ENCODE peak calls at places on chromosome 2, in six cellular contexts. R, P, S, Y, E and I are unnamed samples.

GRCh38 chr2:218400167-218400929 is 680 bp downstream of the CTDSP1 start:
- DNase-seq in R (no peak), P (no peak), Y (peak; percentile 82), E (no peak), S (no peak), I (peak; percentile 77)

GRCh38 chr2:161250864-161251436 is 57.3 kb upstream of the PSMD14 start:
- DNase-seq in S (peak; percentile 12), R (no peak), E (no peak), P (peak; percentile 62), Y (no peak), I (no peak)

GRCh38 chr2:53247986-53248735 is 519.4 kb upstream of the CHAC2 start:
- DNase-seq in S (no peak), P (no peak), E (no peak), Y (no peak), R (no peak), I (no peak)

GRCh38 chr2:12765203-12765602 is 48.5 kb downstream of the TRIB2 start:
- DNase-seq in S (no peak), R (no peak), P (no peak), Y (no peak), E (no peak), I (no peak)

GRCh38 chr2:207594731-207595130 is 30.5 kb downstream of the METTL21A start:
- DNase-seq in E (no peak), S (no peak), P (no peak), Y (no peak), R (no peak), I (no peak)

GRCh38 chr2:79855264-79856006 is 342.6 kb downstream of the CTNNA2 start:
- DNase-seq in Y (no peak), R (no peak), P (no peak), E (no peak), S (no peak), I (no peak)

GRCh38 chr2:174263989-174264388 is 15.7 kb upstream of the OLA1 start:
- DNase-seq in Y (no peak), S (no peak), P (no peak), R (no peak), E (no peak), I (no peak)

GRCh38 chr2:147924647-147925046 is 79.8 kb downstream of the ACVR2A start:
- DNase-seq in R (no peak), S (no peak), E (no peak), P (no peak), Y (no peak), I (no peak)

GRCh38 chr2:81304154-81304830 is 999.7 kb upstream of the LRRTM1 start:
- DNase-seq in E (no peak), R (no peak), P (no peak), S (no peak), Y (no peak), I (no peak)

GRCh38 chr2:235554936-235555335 is 61.1 kb downstream of the AGAP1 start:
- DNase-seq in E (no peak), R (no peak), S (no peak), Y (no peak), P (no peak), I (peak; percentile 68)

GRCh38 chr2:241018051-241018891 is 19.9 kb downstream of the SNED1 start:
- DNase-seq in S (no peak), E (no peak), P (no peak), Y (no peak), R (peak; percentile 4), I (no peak)

GRCh38 chr2:70111752-70112591 is 24.7 kb downstream of the PCBP1 start:
- DNase-seq in P (no peak), E (no peak), Y (no peak), S (peak; percentile 39), R (no peak), I (no peak)

GRCh38 chr2:128260239-128261138 is 58.2 kb downstream of the HS6ST1 start:
- DNase-seq in S (no peak), E (no peak), P (no peak), Y (no peak), R (no peak), I (peak; percentile 86)

GRCh38 chr2:61816480-61817355 is 37.1 kb downstream of the FAM161A start:
- DNase-seq in Y (no peak), E (no peak), S (no peak), R (no peak), P (no peak), I (no peak)

GRCh38 chr2:53802617-53803115 is 15.8 kb downstream of the ERLEC1 start:
- DNase-seq in S (no peak), E (no peak), P (no peak), Y (no peak), R (no peak), I (no peak)

GRCh38 chr2:64179582-64180321 is 35.5 kb upstream of the PELI1 start:
- DNase-seq in S (no peak), P (no peak), E (no peak), Y (no peak), R (no peak), I (no peak)

GRCh38 chr2:162058973-162059668 is 14.9 kb downstream of the DPP4 start:
- DNase-seq in R (no peak), S (no peak), Y (no peak), P (no peak), E (no peak), I (no peak)

GRCh38 chr2:53559302-53559967 is 208.2 kb upstream of the CHAC2 start:
- DNase-seq in E (no peak), P (no peak), Y (no peak), S (no peak), R (no peak), I (no peak)

GRCh38 chr2:190683802-190684201 is 34.9 kb downstream of the NAB1 start:
- DNase-seq in E (peak; percentile 31), R (no peak), S (no peak), P (peak; percentile 5), Y (no peak), I (no peak)

GRCh38 chr2:118557791-118558190 is 289.7 kb downstream of the EN1 start:
- DNase-seq in R (no peak), Y (no peak), S (no peak), E (no peak), P (no peak), I (no peak)

GRCh38 chr2:101440127-101440738 is 34.7 kb downstream of the RFX8 start:
- DNase-seq in E (no peak), Y (peak; percentile 71), R (no peak), P (no peak), S (peak; percentile 26), I (no peak)

GRCh38 chr2:85668009-85668856 is at the start of gene SFTPB:
- DNase-seq in R (no peak), P (peak; percentile 36), S (peak; percentile 95), Y (no peak), E (no peak), I (peak; percentile 55)

GRCh38 chr2:56088411-56088810 is 95.4 kb upstream of the CCDC85A start:
- DNase-seq in S (no peak), E (no peak), Y (no peak), R (no peak), P (no peak), I (no peak)

GRCh38 chr2:179376881-179377280 is 112.2 kb upstream of the SESTD1 start:
- DNase-seq in Y (no peak), E (no peak), S (no peak), R (no peak), P (no peak), I (no peak)

GRCh38 chr2:8120979-8121825 is 560.7 kb upstream of the ID2 start:
- DNase-seq in Y (no peak), P (no peak), E (no peak), R (no peak), S (no peak), I (no peak)

GRCh38 chr2:643334-643733 is 33.9 kb downstream of the TMEM18 start:
- DNase-seq in R (no peak), S (no peak), E (no peak), P (no peak), Y (peak; percentile 15), I (no peak)

GRCh38 chr2:109239720-109240119 is 110.7 kb downstream of the SH3RF3 start:
- DNase-seq in Y (no peak), R (no peak), E (no peak), P (no peak), S (no peak), I (no peak)

GRCh38 chr2:208174144-208174543 is 10.8 kb upstream of the CRYGA start:
- DNase-seq in P (no peak), R (no peak), E (no peak), S (no peak), Y (no peak), I (no peak)

GRCh38 chr2:85681354-85681728 is 12.8 kb upstream of the GNLY start:
- DNase-seq in P (no peak), E (no peak), S (no peak), Y (no peak), R (no peak), I (peak; percentile 23)

GRCh38 chr2:44833123-44834069 is 108.1 kb upstream of the SIX3 start:
- DNase-seq in E (no peak), P (no peak), R (no peak), Y (no peak), S (no peak), I (no peak)

GRCh38 chr2:19802088-19802806 is 99.5 kb downstream of the TTC32 start:
- DNase-seq in P (no peak), S (no peak), R (no peak), E (no peak), Y (no peak), I (no peak)

GRCh38 chr2:219124379-219125110 is 36.1 kb downstream of the NHEJ1 start:
- DNase-seq in S (no peak), E (no peak), Y (no peak), R (no peak), P (no peak), I (no peak)

GRCh38 chr2:47301277-47301618 is 101.7 kb upstream of the MSH2 start:
- DNase-seq in R (no peak), P (no peak), Y (no peak), S (no peak), E (no peak), I (no peak)

GRCh38 chr2:226079677-226080076 is 680.2 kb downstream of the NYAP2 start:
- DNase-seq in R (no peak), P (no peak), S (no peak), E (no peak), Y (no peak), I (no peak)

GRCh38 chr2:162242586-162243304 is 500 bp downstream of the FAP start:
- DNase-seq in S (no peak), R (no peak), E (no peak), P (no peak), Y (no peak), I (no peak)

GRCh38 chr2:171411791-171412483 is 21.9 kb downstream of the METTL8 start:
- DNase-seq in S (no peak), R (no peak), E (no peak), Y (no peak), P (no peak), I (no peak)